ENCODE peak calls at places on chromosomes 5 and 9, in five cellular contexts. R, W, D, P and A are unnamed samples.

GRCh38 chr9:19994296-19994695 is 205.5 kb upstream of the SLC24A2 start:
- DNase-seq in R (no peak), W (no peak), D (no peak), P (no peak), A (no peak)

GRCh38 chr5:9437741-9438240 is 108.1 kb downstream of the SEMA5A start:
- DNase-seq in R (no peak), W (no peak), D (no peak), P (no peak), A (no peak)

GRCh38 chr5:177249761-177250537 is 53.6 kb downstream of the RAB24 start:
- DNase-seq in R (no peak), W (no peak), D (no peak), P (no peak), A (no peak)

GRCh38 chr5:172801184-172801671 is 30.2 kb upstream of the DUSP1 start:
- DNase-seq in R (no peak), W (no peak), D (no peak), P (no peak), A (no peak)

GRCh38 chr5:41722359-41722950 is 147.8 kb downstream of the OXCT1 start:
- DNase-seq in R (no peak), W (no peak), D (no peak), P (no peak), A (peak)

GRCh38 chr5:89583534-89583933 is 700.5 kb upstream of the MEF2C start:
- DNase-seq in R (no peak), W (no peak), D (no peak), P (no peak), A (no peak)

GRCh38 chr5:157603333-157604190 is 28.0 kb upstream of the ADAM19 start:
- DNase-seq in R (peak), W (peak), D (no peak), P (no peak), A (no peak)

GRCh38 chr9:111974092-111974681 is 77.6 kb downstream of the UGCG start:
- DNase-seq in R (no peak), W (no peak), D (no peak), P (peak), A (no peak)

GRCh38 chr5:79837707-79838620 is 148.3 kb downstream of the CMYA5 start:
- DNase-seq in R (no peak), W (no peak), D (no peak), P (peak), A (no peak)

GRCh38 chr9:124222918-124223720 is 34.6 kb upstream of the NEK6 start:
- DNase-seq in R (no peak), W (peak), D (peak), P (peak), A (peak)